ENCODE peak calls at places on chromosomes 11 and 22, in six cellular contexts. A is osteocyte; L is iris pigment epithelial cell; K is lower leg skin; P is activated T-helper 1 cell treated with anti-CD3 and anti-CD28 coated beads, Interleukin-12 subunit alpha, Interleukin-12 subunit beta, Interleukin-2, Interleukin-4 antibody, amounts not matched to agents 30 ng/mL and 10 ng/mL and 1 ng/mL, durations not matched to agents 14 hours and 24 hours and 36 hours; W is NCI-H526. D is an unnamed sample.

GRCh38 chr11:113446938-113447337 is 28.3 kb downstream of the DRD2 start:
- DNase-seq in A (no peak), L (no peak), K (no peak), P (no peak), W (peak; percentile 99), D (peak; percentile 52)

GRCh38 chr11:95149659-95150294 is 60.1 kb downstream of the ENDOD1 start:
- DNase-seq in A (no peak), L (no peak), K (peak; percentile 89), P (no peak), W (peak; percentile 86), D (peak; percentile 76)

GRCh38 chr22:25201557-25202273 is 2.1 kb downstream of the CRYBB3 start:
- DNase-seq in A (no peak), L (no peak), K (no peak), P (no peak), W (no peak), D (no peak)

GRCh38 chr11:104327864-104328513 is 164.0 kb upstream of the PDGFD start:
- DNase-seq in A (no peak), L (no peak), K (no peak), P (no peak), W (no peak), D (no peak)

GRCh38 chr11:46555269-46556054 is 38.4 kb downstream of the AMBRA1 start:
- DNase-seq in A (no peak), L (peak; percentile 57), K (no peak), P (peak; percentile 19), W (no peak), D (no peak)

GRCh38 chr11:91981995-91982394 is 242.6 kb upstream of the FAT3 start:
- DNase-seq in A (no peak), L (peak; percentile 48), K (no peak), P (no peak), W (no peak), D (peak; percentile 93)

GRCh38 chr11:61054927-61055562 is 47.2 kb upstream of the CD5 start:
- DNase-seq in A (no peak), L (no peak), K (peak; percentile 70), P (no peak), W (no peak), D (no peak)

GRCh38 chr11:96197801-96198465 is 145.1 kb downstream of the MAML2 start:
- DNase-seq in A (no peak), L (no peak), K (no peak), P (no peak), W (no peak), D (no peak)

D was measured in PC-3.